ENCODE peak calls at places on chromosome 1, in ten cellular contexts. L, H, B, Y, P, T, M, Z, X and Q are unnamed samples.

GRCh38 chr1:238581332-238581731 is 690.6 kb upstream of the ZP4 start:
- DNase-seq in L (no peak), H (no peak), B (no peak), Y (peak; percentile 48), P (no peak), T (no peak), M (no peak), Z (no peak), X (no peak), Q (no peak)

GRCh38 chr1:243715285-243715684 is 134.8 kb downstream of the AKT3 start:
- DNase-seq in L (no peak), H (no peak), B (no peak), Y (no peak), P (no peak), T (no peak), M (no peak), Z (no peak), X (no peak), Q (no peak)

GRCh38 chr1:206727981-206728380 is 42.6 kb upstream of the IL19 start:
- DNase-seq in L (no peak), H (no peak), B (no peak), Y (no peak), P (no peak), T (no peak), M (no peak), Z (no peak), X (no peak), Q (no peak)

GRCh38 chr1:160149706-160150105 is 1.7 kb upstream of the ATP1A4 start:
- DNase-seq in L (no peak), H (no peak), B (peak; percentile 28), Y (peak; percentile 51), P (no peak), T (peak; percentile 50), M (no peak), Z (no peak), X (no peak), Q (no peak)

GRCh38 chr1:246708166-246708565 is 16.0 kb upstream of the SCCPDH start:
- DNase-seq in L (no peak), H (no peak), B (peak; percentile 19), Y (peak; percentile 21), P (no peak), T (no peak), M (no peak), Z (no peak), X (no peak), Q (no peak)

GRCh38 chr1:89598450-89599331 is 34.2 kb upstream of the LRRC8C start:
- DNase-seq in L (no peak), H (no peak), B (peak; percentile 61), Y (peak; percentile 30), P (peak; percentile 56), T (no peak), M (peak; percentile 15), Z (no peak), X (no peak), Q (peak; percentile 17)

GRCh38 chr1:110205591-110206155 is 4.4 kb upstream of the KCNC4 start:
- DNase-seq in L (no peak), H (no peak), B (no peak), Y (no peak), P (no peak), T (no peak), M (no peak), Z (no peak), X (no peak), Q (no peak)

GRCh38 chr1:163013826-163014600 is 55.1 kb upstream of the RGS4 start:
- DNase-seq in L (no peak), H (no peak), B (no peak), Y (no peak), P (no peak), T (no peak), M (no peak), Z (no peak), X (no peak), Q (no peak)

GRCh38 chr1:76138217-76138616 is 63.7 kb downstream of the ST6GALNAC3 start:
- DNase-seq in L (no peak), H (no peak), B (no peak), Y (no peak), P (no peak), T (no peak), M (no peak), Z (no peak), X (no peak), Q (no peak)

GRCh38 chr1:15287591-15287990 is 40.6 kb downstream of the FHAD1 start:
- DNase-seq in L (no peak), H (no peak), B (no peak), Y (no peak), P (no peak), T (no peak), M (no peak), Z (no peak), X (no peak), Q (no peak)

GRCh38 chr1:68375919-68376318 is 73.8 kb downstream of the RPE65 start:
- DNase-seq in L (no peak), H (no peak), B (peak; percentile 26), Y (no peak), P (no peak), T (peak; percentile 41), M (no peak), Z (no peak), X (no peak), Q (no peak)

GRCh38 chr1:203327684-203328457 is 22.6 kb downstream of the BTG2 start:
- DNase-seq in L (no peak), H (no peak), B (peak; percentile 68), Y (no peak), P (peak; percentile 75), T (no peak), M (no peak), Z (no peak), X (no peak), Q (no peak)
- TF ChIP-seq CTCF in L (peak; percentile 64), H (peak; percentile 53), B (peak; percentile 37), Y (peak; percentile 65), P (peak; percentile 75), T (peak; percentile 46), M (peak; percentile 42), Z (peak; percentile 35), X (peak; percentile 65), Q (no peak)

GRCh38 chr1:29230553-29231378 is at the start of gene MECR:
- DNase-seq in L (peak; percentile 95), H (peak; percentile 97), B (peak; percentile 94), Y (peak; percentile 87), P (peak; percentile 99), T (peak; percentile 68), M (peak; percentile 72), Z (peak; percentile 94), X (peak; percentile 92), Q (peak; percentile 96)
- TF ChIP-seq CTCF in L (peak; percentile 46), H (no peak), B (peak; percentile 29), Y (peak; percentile 45), P (peak; percentile 58), T (peak; percentile 23), M (peak; percentile 28), Z (peak; percentile 42), X (peak; percentile 23), Q (no peak)

GRCh38 chr1:91872560-91873081 is 13.3 kb downstream of the TGFBR3 start:
- DNase-seq in L (no peak), H (no peak), B (no peak), Y (no peak), P (peak; percentile 12), T (no peak), M (no peak), Z (no peak), X (no peak), Q (no peak)

GRCh38 chr1:91876751-91877573 is 9.0 kb downstream of the TGFBR3 start:
- DNase-seq in L (no peak), H (no peak), B (peak; percentile 29), Y (no peak), P (no peak), T (no peak), M (no peak), Z (no peak), X (no peak), Q (no peak)

GRCh38 chr1:91876040-91876470 is 9.9 kb downstream of the TGFBR3 start:
- DNase-seq in L (no peak), H (no peak), B (no peak), Y (no peak), P (no peak), T (no peak), M (no peak), Z (no peak), X (no peak), Q (no peak)

GRCh38 chr1:91871994-91872393 is 14.0 kb downstream of the TGFBR3 start:
- DNase-seq in L (no peak), H (no peak), B (peak; percentile 63), Y (no peak), P (no peak), T (no peak), M (no peak), Z (no peak), X (no peak), Q (no peak)

DNA sequence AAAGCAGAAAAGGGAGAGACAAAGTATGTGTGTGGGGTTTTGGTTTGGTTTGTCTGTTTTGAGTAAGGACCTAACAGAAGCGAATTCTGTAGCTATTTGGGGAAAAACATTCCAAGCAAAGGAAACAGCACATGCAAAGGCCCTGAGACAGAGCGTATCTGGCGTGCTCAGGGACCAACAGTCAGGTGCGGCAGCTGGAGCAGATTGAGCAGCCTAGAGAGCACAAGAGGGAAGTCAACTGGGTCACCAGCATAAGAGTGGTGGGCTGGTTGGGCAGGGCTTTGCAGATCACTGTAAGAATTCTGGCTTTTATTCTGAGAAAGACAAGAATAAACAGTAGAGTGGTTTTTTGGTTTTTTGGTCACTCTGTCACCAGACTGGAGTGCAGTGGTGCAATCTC is 11.8 kb downstream of the TGFBR3 start:
- DNase-seq in L (no peak), H (no peak), B (no peak), Y (no peak), P (no peak), T (no peak), M (no peak), Z (no peak), X (no peak), Q (no peak)
- TF ChIP-seq CTCF in L (no peak), H (no peak), B (no peak), Y (no peak), P (no peak), T (no peak), M (no peak), Z (no peak), X (no peak), Q (no peak)

GRCh38 chr1:240491796-240492195 is 120.2 kb downstream of the GREM2 start:
- DNase-seq in L (no peak), H (no peak), B (no peak), Y (no peak), P (no peak), T (no peak), M (no peak), Z (no peak), X (no peak), Q (no peak)

GRCh38 chr1:240491156-240491555 is 120.8 kb downstream of the GREM2 start:
- DNase-seq in L (no peak), H (no peak), B (peak; percentile 7), Y (peak; percentile 20), P (no peak), T (no peak), M (peak; percentile 56), Z (no peak), X (no peak), Q (no peak)

GRCh38 chr1:240496356-240496755 is 115.6 kb downstream of the GREM2 start:
- DNase-seq in L (no peak), H (no peak), B (no peak), Y (no peak), P (no peak), T (no peak), M (no peak), Z (no peak), X (no peak), Q (no peak)

GRCh38 chr1:240495652-240496051 is 116.3 kb downstream of the GREM2 start:
- DNase-seq in L (no peak), H (no peak), B (no peak), Y (no peak), P (no peak), T (no peak), M (no peak), Z (no peak), X (no peak), Q (no peak)

GRCh38 chr1:240492832-240493440 is 119.0 kb downstream of the GREM2 start:
- DNase-seq in L (no peak), H (peak; percentile 92), B (peak; percentile 52), Y (no peak), P (peak; percentile 35), T (no peak), M (no peak), Z (peak; percentile 29), X (peak; percentile 16), Q (peak; percentile 71)
- TF ChIP-seq CTCF in L (no peak), H (peak; percentile 67), B (peak; percentile 39), Y (peak; percentile 17), P (peak; percentile 34), T (peak; percentile 14), M (no peak), Z (peak; percentile 51), X (no peak), Q (peak; percentile 65)